ENCODE peak calls at places on chromosomes 3 and 15, in nine cellular contexts. L, S, U, C, M, P, R, J and T are unnamed samples.

GRCh38 chr3:130093741-130094391 is 12.2 kb downstream of the ALG1L2 start:
- DNase-seq in L (no peak), S (peak), U (no peak), C (no peak), M (no peak), P (peak), R (no peak), J (no peak), T (no peak)

GRCh38 chr15:39115379-39116057 is 465.4 kb upstream of the THBS1 start:
- DNase-seq in L (no peak), S (peak), U (no peak), C (peak), M (no peak), P (no peak), R (no peak), J (no peak), T (no peak)

GRCh38 chr3:137360531-137361201 is 402.9 kb downstream of the IL20RB start:
- DNase-seq in L (no peak), S (no peak), U (no peak), C (no peak), M (no peak), P (no peak), R (no peak), J (no peak), T (no peak)

GRCh38 chr15:80437492-80437891 is 33.3 kb downstream of the ARNT2 start:
- DNase-seq in L (no peak), S (no peak), U (no peak), C (no peak), M (no peak), P (no peak), R (peak), J (no peak), T (no peak)

GRCh38 chr3:13707456-13707855 is 158.5 kb downstream of the FBLN2 start:
- DNase-seq in L (no peak), S (no peak), U (no peak), C (no peak), M (no peak), P (peak), R (no peak), J (no peak), T (peak)

GRCh38 chr15:68984589-68984988 is 29.9 kb upstream of the NOX5 start:
- DNase-seq in L (no peak), S (no peak), U (no peak), C (no peak), M (no peak), P (no peak), R (no peak), J (no peak), T (no peak)

GRCh38 chr3:132592211-132592610 is 4.9 kb upstream of the ACKR4 start:
- DNase-seq in L (no peak), S (no peak), U (no peak), C (peak), M (no peak), P (no peak), R (no peak), J (no peak), T (no peak)

GRCh38 chr15:67531379-67532059 is 10.6 kb downstream of the C15orf61 start:
- DNase-seq in L (no peak), S (peak), U (no peak), C (peak), M (peak), P (no peak), R (peak), J (no peak), T (no peak)

GRCh38 chr3:161691677-161692076 is 195.1 kb downstream of the OTOL1 start:
- DNase-seq in L (no peak), S (no peak), U (no peak), C (no peak), M (no peak), P (no peak), R (no peak), J (no peak), T (no peak)

GRCh38 chr15:63856711-63857458 is 23.1 kb upstream of the HERC1 start:
- DNase-seq in L (no peak), S (peak), U (peak), C (peak), M (no peak), P (no peak), R (no peak), J (no peak), T (no peak)

GRCh38 chr3:67648229-67648628 is 6.2 kb downstream of the SUCLG2 start:
- DNase-seq in L (no peak), S (no peak), U (no peak), C (peak), M (peak), P (no peak), R (peak), J (no peak), T (no peak)

GRCh38 chr15:52527196-52527897 is 1.3 kb downstream of the MYO5A start:
- DNase-seq in L (no peak), S (no peak), U (no peak), C (no peak), M (no peak), P (no peak), R (no peak), J (no peak), T (no peak)